ENCODE peak calls at places on chromosome 22, in five cellular contexts. A, C, F, O and I are unnamed samples. For H3K4me1 and H3K27me3, the result is how much of the 10 kb centered on the place peaks cover.

GRCh38 chr22:19508024-19508776 is 16.0 kb downstream of the CLDN5 start:
- DNase-seq in O (no peak), F (no peak), C (no peak), A (no peak), I (no peak)

GRCh38 chr22:38109391-38110000 is 988 bp downstream of the BAIAP2L2 start:
- DNase-seq in O (no peak), C (no peak), F (no peak), A (no peak), I (no peak)

GRCh38 chr22:24683671-24684070 is 80.7 kb downstream of the GGT1 start:
- DNase-seq in C (no peak), F (peak), A (peak), O (no peak), I (no peak)

GRCh38 chr22:20264614-20265452 is 3.3 kb downstream of the RTN4R start:
- DNase-seq in C (no peak), O (no peak), A (no peak), F (no peak), I (no peak)

GRCh38 chr22:39518996-39519680 is 1.2 kb upstream of the ATF4 start:
- DNase-seq in O (no peak), A (peak), C (peak), F (peak), I (no peak)

GRCh38 chr22:39251762-39252460 is 7.1 kb upstream of the PDGFB start:
- DNase-seq in C (no peak), F (peak), O (no peak), A (no peak), I (no peak)

GRCh38 chr22:24429411-24430365 is 2.3 kb downstream of the ADORA2A start:
- DNase-seq in F (peak), C (no peak), O (peak), A (peak), I (no peak)

GRCh38 chr22:36343720-36344105 is 44.1 kb downstream of the MYH9 start:
- DNase-seq in O (no peak), F (no peak), A (no peak), C (no peak), I (no peak)

DNA sequence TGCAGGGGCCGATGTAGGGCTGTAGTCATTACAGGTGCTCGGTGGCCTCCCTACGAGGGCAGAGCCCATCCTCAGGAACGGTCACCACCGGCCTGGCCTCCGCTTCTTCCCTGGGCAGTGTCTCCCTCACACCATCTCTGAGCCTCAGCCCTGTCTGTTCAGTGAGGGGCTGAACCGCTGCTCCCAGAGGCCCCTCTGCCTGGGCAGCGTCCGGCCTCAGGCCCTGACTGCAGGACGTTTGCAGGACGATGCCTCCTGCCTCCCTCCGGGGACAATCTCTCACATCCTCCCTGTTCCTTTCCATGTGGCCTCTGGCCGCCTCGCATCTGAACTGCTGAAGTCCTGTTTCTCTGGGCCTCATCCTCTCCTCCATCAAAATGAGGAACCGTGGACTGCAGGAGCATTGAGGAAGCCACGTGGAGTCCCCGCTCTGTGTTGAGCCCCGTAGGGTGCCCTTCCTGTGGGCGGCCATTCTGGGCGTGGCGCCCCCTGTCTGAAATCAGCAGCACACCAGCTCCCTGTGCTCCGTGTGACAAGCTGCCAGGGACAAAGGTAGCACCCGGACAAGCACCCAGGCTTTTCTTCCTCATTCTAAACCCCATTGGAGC is 933.5 kb downstream of the BRD1 start:
- DNase-seq in A (no peak), O (no peak), F (no peak), C (no peak), I (peak)
- H3K4me1 ChIP-seq in A (under half), O (under half), F (under half), C (under half), I (under half)

GRCh38 chr22:28139993-28140392 is 220.9 kb upstream of the PITPNB start:
- DNase-seq in A (peak), F (peak), C (no peak), O (no peak), I (no peak)
- H3K27me3 ChIP-seq in A (under half), F (under half), C (under half), O (under half), I (under half)

DNA sequence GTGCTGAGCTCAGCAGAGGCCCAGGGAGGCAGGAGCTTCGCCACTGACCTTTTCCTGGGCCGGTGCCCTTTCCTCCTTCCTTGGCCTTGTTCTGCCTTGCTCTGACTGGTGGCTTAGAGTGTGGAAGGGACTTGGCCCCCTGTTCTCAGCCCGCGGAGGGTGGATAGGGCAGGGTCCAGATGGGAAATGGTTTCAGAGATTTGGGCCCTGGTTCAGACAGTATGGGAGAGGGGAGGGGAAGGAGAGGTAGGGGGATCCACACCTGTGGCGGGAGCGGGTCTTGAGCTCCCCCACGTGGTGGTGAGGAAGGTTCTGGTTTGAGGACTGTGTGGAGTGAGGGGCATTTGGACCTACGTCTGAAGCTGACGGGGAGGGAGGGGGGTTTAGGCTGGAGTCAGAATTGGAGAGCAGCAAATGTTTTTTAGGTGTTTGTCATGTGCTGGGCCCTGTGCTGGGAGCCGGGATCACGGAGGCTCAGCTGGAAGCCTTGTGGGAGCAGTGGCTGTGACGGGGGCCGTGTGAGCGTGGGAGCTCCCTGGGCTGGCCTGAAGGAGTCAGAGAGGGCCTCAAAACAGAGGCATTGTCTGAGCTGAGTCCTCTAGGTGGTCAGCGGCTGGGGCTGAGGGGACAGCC is 27.2 kb downstream of the SHANK3 start:
- DNase-seq in A (no peak), C (no peak), F (no peak), O (peak), I (no peak)
- TF ChIP-seq CTCF in A (no peak), C (no peak), F (peak), O (no peak), I (no peak)

GRCh38 chr22:42929838-42930155 is 72.7 kb upstream of the ARFGAP3 start:
- DNase-seq in F (no peak), C (no peak), O (no peak), A (no peak), I (no peak)
- H3K4me1 ChIP-seq in F (under half), C (half or more), O (half or more), A (under half), I (half or more)

DNA sequence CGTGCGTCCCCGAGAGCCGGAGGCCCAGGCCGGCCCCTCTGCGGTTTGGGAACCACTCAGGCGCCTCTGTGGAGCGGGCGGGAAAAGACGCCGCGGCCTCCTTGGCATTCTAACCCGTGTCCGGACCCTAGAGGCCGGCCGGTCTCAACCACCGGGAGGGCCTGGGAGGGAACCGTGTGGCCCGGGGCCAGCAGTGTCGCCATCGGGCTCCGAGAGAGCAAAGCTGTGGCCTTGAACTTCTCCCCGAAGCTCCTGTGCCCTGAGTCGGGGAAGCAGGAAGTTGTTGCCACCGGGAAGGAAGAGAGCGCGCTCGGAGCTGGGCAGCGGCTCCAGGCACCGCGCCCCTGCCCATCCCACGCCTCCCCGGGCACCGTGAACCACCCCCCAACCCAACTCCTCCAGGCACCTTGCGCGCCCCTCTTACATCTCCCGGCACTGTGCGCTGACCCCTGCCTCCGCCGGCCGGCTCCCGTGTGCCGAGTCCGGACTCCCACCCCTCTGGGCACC is 80.1 kb upstream of the PPARA start:
- DNase-seq in O (peak), A (peak), F (no peak), C (peak), I (peak)
- H3K27me3 ChIP-seq in O (under half), A (under half), F (under half), C (under half), I (under half)

DNA sequence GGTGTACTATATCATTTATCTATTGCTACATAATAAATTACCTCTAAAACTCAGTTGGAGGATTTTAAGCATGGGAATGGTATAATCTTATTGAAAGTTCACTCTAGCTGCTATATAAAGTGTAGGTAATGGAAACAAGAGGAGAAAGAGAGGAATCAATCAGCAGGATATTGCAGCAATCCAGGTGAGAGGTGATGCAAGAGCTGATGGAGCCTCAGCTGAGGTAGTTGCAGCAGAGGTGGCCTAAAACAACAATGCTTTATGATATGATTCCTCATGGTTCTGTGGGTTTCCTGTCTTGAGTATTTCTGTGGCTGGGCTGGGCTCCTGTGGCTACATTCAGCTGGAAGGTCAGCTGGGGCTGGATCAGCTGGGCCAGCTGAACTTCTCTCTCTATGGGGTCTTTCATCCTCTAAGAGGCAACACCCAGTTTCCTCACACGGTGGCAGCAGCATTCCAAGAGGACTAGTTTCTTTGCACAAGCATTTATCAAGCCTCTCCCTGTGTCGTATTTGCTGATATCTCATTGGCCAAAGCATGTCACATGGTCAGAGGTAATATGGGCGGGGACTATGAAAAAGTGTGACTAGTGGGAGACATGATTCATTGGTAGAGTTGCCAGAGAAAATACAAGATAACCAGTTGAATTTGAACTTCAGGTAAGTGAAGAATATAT is 135.4 kb upstream of the LARGE1 start:
- DNase-seq in O (no peak), A (no peak), C (no peak), F (no peak), I (no peak)
- TF ChIP-seq CTCF in O (peak), A (no peak), C (no peak), F (no peak), I (peak)

GRCh38 chr22:27797793-27798525 is 3.6 kb downstream of the MN1 start:
- DNase-seq in C (no peak), F (peak), A (no peak), O (no peak), I (no peak)
- H3K4me1 ChIP-seq in C (under half), F (under half), A (under half), O (half or more), I (under half)

GRCh38 chr22:43345356-43345755 is 2.2 kb upstream of the SCUBE1 start:
- DNase-seq in F (no peak), O (no peak), A (no peak), C (no peak), I (no peak)
- H3K27me3 ChIP-seq in F (under half), O (half or more), A (half or more), C (under half), I (under half)

GRCh38 chr22:41847300-41847699 is 14.4 kb downstream of the SREBF2 start:
- DNase-seq in C (no peak), O (no peak), A (no peak), F (no peak), I (no peak)

GRCh38 chr22:41844513-41844912 is 11.6 kb downstream of the SREBF2 start:
- DNase-seq in A (no peak), O (no peak), F (no peak), C (no peak), I (no peak)

GRCh38 chr22:41846268-41847002 is 13.5 kb downstream of the SREBF2 start:
- DNase-seq in F (no peak), C (no peak), O (no peak), A (no peak), I (no peak)

GRCh38 chr22:41845380-41846267 is 12.7 kb downstream of the SREBF2 start:
- DNase-seq in A (no peak), F (peak), C (no peak), O (no peak), I (no peak)

GRCh38 chr22:41848468-41848867 is 15.6 kb downstream of the SREBF2 start:
- DNase-seq in C (no peak), O (peak), F (no peak), A (no peak), I (peak)
- TF ChIP-seq CTCF in C (no peak), O (no peak), F (no peak), A (no peak), I (no peak)